ENCODE peak calls at places on chromosomes 7 and 10, in nine cellular contexts. N is Karpas-422, V is SK-N-SH, M is fibroblast of lung, T is OCI-LY7, P is PC-3, A is A549, I is GM23248, W is HepG2. F is an unnamed sample.

GRCh38 chr7:46133076-46133475 is 212.0 kb upstream of the IGFBP3 start:
- DNase-seq in I (no peak), A (no peak), T (no peak), P (no peak), V (no peak), W (no peak), N (no peak), M (no peak), F (no peak)

GRCh38 chr10:106320876-106321275 is 843.6 kb downstream of the SORCS1 start:
- DNase-seq in P (no peak), T (no peak), M (no peak), W (no peak), V (no peak), I (no peak), N (no peak), A (no peak), F (no peak)

GRCh38 chr7:27130540-27131389 is at the start of gene HOXA4:
- DNase-seq in P (peak; percentile 84), W (peak; percentile 77), T (peak; percentile 73), V (peak; percentile 82), M (peak; percentile 89), N (no peak), A (peak; percentile 84), I (peak; percentile 98), F (peak; percentile 89)

GRCh38 chr7:50466815-50467569 is 16.8 kb upstream of the FIGNL1 start:
- DNase-seq in M (no peak), T (no peak), W (no peak), N (no peak), A (no peak), I (no peak), V (no peak), P (no peak), F (no peak)

GRCh38 chr7:90706067-90706716 is 110.1 kb downstream of the CDK14 start:
- DNase-seq in T (no peak), M (peak; percentile 60), I (no peak), V (no peak), P (no peak), N (peak; percentile 80), A (no peak), W (peak; percentile 2), F (no peak)

GRCh38 chr10:102580230-102580629 is 64.0 kb upstream of the TRIM8 start:
- DNase-seq in M (peak; percentile 82), V (no peak), A (no peak), P (no peak), I (no peak), N (no peak), W (no peak), T (no peak), F (no peak)

GRCh38 chr7:42170724-42171123 is 66.3 kb downstream of the GLI3 start:
- DNase-seq in T (no peak), P (peak; percentile 94), V (no peak), A (no peak), W (no peak), I (peak; percentile 49), M (no peak), N (no peak), F (peak; percentile 93)

GRCh38 chr10:110706690-110707098 is 62.6 kb downstream of the RBM20 start:
- DNase-seq in P (peak; percentile 52), V (no peak), A (no peak), W (no peak), T (no peak), M (peak; percentile 37), I (peak; percentile 91), N (no peak), F (peak; percentile 68)

GRCh38 chr10:32982293-32982709 is 24.3 kb upstream of the ITGB1 start:
- DNase-seq in I (peak; percentile 92), T (no peak), W (no peak), P (peak; percentile 98), N (no peak), M (peak; percentile 87), V (no peak), A (peak; percentile 93), F (peak; percentile 89)

GRCh38 chr10:71959526-71959925 is 4.7 kb upstream of the CHST3 start:
- DNase-seq in I (no peak), W (no peak), M (no peak), V (no peak), N (no peak), P (no peak), A (no peak), T (no peak), F (no peak)

GRCh38 chr7:123649956-123650355 is 5.7 kb upstream of the LMOD2 start:
- DNase-seq in P (peak; percentile 49), M (peak; percentile 28), T (no peak), W (no peak), A (no peak), I (peak; percentile 53), N (no peak), V (no peak), F (peak; percentile 45)

GRCh38 chr10:128887856-128888255 is 579.2 kb upstream of the MGMT start:
- DNase-seq in N (no peak), I (no peak), P (no peak), T (no peak), A (no peak), W (no peak), V (no peak), M (no peak), F (no peak)

GRCh38 chr10:100551733-100552132 is 16.0 kb downstream of the HIF1AN start:
- DNase-seq in A (no peak), T (no peak), I (no peak), N (no peak), M (no peak), V (no peak), W (no peak), P (no peak), F (no peak)

GRCh38 chr7:103341466-103341865 is 3.1 kb downstream of the DNAJC2 start:
- DNase-seq in N (no peak), T (no peak), W (no peak), V (no peak), M (no peak), I (no peak), A (no peak), P (no peak), F (no peak)

GRCh38 chr7:46859963-46860475 is 721.9 kb downstream of the TNS3 start:
- DNase-seq in N (no peak), T (no peak), I (peak; percentile 92), A (no peak), P (peak; percentile 50), M (peak; percentile 16), V (no peak), W (no peak), F (peak; percentile 71)

GRCh38 chr7:36153571-36154097 is 580 bp downstream of the EEPD1 start:
- DNase-seq in A (no peak), P (peak; percentile 15), V (no peak), N (peak; percentile 70), I (peak; percentile 33), M (no peak), T (no peak), W (no peak), F (no peak)

DNA sequence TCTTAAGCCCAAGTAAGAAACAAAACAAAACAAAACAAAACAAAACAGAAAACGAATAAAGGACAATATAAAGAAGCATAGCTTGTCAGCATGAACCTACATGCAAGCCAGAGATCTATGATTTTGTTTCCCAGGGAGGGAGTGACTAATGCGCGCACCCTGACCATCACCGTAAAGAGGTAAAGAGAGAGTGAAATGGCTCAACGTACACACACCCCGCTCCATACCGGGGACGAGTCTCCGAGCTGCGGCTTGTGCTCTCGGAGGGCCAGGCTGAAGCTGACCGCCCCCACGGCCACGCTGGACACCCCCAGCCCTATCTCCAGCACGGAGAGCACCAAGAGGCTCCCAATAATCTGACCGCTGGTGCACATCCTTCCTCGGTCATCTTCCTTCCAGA is 1.1 kb downstream of the TMEM196 start:
- DNase-seq in M (no peak), P (no peak), I (no peak), V (peak; percentile 7), W (no peak), T (no peak), N (no peak), A (no peak), F (peak; percentile 26)
- H3K27ac ChIP-seq in M (no peak overlapping the region), P (no peak overlapping the region), I (no peak overlapping the region), V (no peak overlapping the region), W (no peak overlapping the region), T (no peak overlapping the region), N (no peak overlapping the region), A (no peak overlapping the region), F (no peak overlapping the region)

DNA sequence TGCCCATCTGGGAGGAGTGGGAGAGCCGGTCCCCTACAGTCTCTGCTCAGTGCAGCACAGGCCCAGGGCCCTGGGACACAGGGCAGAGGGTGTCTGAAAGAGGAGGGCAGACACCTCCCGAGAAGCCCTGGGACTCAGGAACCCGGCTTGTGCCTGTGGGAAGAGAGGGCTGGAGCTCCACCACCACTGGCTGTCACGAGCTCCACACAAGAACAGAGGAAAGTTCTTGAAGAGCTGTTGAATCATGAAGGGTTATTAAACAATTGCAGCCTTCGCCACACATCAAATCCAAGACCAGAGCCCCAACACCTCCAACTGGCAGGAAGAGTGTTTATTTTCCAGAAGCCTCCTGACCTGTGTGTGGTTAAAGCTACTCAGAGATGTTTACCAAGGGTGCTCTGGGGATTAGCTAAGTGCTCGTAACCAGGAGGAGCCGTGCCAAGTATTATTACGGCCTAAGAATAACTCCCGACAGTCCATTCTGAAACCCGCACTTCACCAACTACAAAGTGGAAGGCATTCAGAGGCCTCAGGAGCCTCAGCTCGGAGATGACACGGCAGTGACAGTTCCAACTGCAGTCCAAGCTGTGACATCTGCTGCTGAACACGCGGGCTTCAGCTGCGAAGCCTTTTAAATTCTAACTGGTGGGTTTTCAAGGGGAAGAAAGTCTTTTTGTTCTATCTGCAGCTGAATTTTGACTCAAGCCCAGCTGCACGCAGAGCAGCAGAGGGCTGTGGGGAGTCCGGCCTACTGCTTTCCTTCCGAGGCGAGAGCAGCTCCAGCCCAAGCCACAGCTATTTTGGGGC is 75.1 kb downstream of the MAD1L1 start:
- DNase-seq in A (peak; percentile 62), V (no peak), T (peak; percentile 38), M (peak; percentile 98), W (no peak), N (no peak), I (peak; percentile 85), P (peak; percentile 91), F (no peak)
- H3K4me2 ChIP-seq in A (peak overlapping the region; percentile 36), V (no peak overlapping the region), T (no peak overlapping the region), M (peak overlapping the region; percentile 59), W (no peak overlapping the region), N (no peak overlapping the region), I (peak overlapping the region; percentile 22), P (peak overlapping the region; percentile 42), F (no peak overlapping the region)

DNA sequence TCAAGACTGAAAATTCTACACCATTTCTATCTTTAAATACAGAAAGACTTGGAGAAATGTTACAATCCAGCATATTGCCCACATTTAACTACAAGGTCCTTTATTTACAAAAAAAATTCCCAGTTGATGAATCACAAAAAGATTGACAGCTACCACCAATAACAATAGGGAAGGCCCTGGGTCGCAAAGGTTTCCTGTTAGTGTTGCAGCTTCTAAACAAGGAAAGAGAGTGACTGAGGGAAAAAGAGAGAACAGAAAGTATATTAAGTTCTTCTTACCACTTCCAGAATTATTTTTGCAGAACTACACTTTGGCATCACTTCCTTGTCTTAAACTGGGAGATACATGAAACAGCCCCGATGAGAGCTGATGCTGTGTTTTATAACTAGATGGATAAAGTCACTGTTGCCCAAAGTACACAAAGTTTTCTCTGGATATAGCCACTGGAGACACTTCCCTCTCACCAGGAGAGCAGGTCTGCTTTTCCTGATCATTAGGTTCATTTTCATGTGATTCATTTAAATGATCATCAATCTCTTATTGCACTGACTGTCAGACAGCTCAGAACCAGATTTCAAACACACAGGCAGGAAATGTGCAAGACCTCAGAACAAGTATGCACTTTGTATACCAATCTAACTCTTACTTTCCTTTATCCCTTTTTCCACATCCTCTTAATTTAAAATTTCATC is 57.0 kb downstream of the SHTN1 start:
- DNase-seq in A (peak; percentile 45), N (no peak), I (peak; percentile 20), W (peak; percentile 54), P (peak; percentile 81), M (peak; percentile 28), V (no peak), T (no peak), F (peak; percentile 12)
- H3K27ac ChIP-seq in A (peak overlapping the region; percentile 67), N (no peak overlapping the region), I (peak overlapping the region; percentile 43), W (no peak overlapping the region), P (peak overlapping the region; percentile 79), M (no peak overlapping the region), V (no peak overlapping the region), T (no peak overlapping the region), F (peak overlapping the region; percentile 16)

GRCh38 chr10:5658871-5659618 is 7.3 kb downstream of the ASB13 start:
- DNase-seq in V (no peak), I (no peak), T (peak; percentile 51), N (no peak), P (no peak), A (no peak), W (peak; percentile 91), M (no peak), F (no peak)
- H3K4me2 ChIP-seq in V (no peak overlapping the region), I (no peak overlapping the region), T (peak overlapping the region; percentile 93), N (no peak overlapping the region), P (peak overlapping the region; percentile 26), A (peak overlapping the region; percentile 27), W (peak overlapping the region; percentile 88), M (no peak overlapping the region), F (no peak overlapping the region)

F was measured in mammary epithelial cell.